ENCODE peak calls at places on chromosomes 13 and 19, in nine cellular contexts. W is aorta; K is T-cell; O is CD8-positive, alpha-beta memory T cell; M is amniotic stem cell; A is stromal cell of bone marrow; R is COR-L47; X is left ventricle myocardium inferior; U is chondrocyte. S is an unnamed sample.

GRCh38 chr19:57056972-57057371 is 62.8 kb upstream of the USP29 start:
- DNase-seq in W (no peak), K (no peak), O (no peak), M (no peak), A (no peak), R (no peak), X (peak; percentile 77), U (no peak), S (peak; percentile 14)

GRCh38 chr13:40598599-40598998 is 67.8 kb downstream of the FOXO1 start:
- DNase-seq in W (no peak), K (no peak), O (no peak), M (no peak), A (no peak), R (no peak), X (no peak), U (no peak), S (peak; percentile 11)

GRCh38 chr19:53951436-53951835 is 11.3 kb upstream of the CACNG8 start:
- DNase-seq in W (no peak), K (no peak), O (no peak), M (no peak), A (no peak), R (no peak), X (no peak), U (no peak), S (peak; percentile 28)

GRCh38 chr19:52786078-52786463 is 520 bp downstream of the ZNF600 start:
- DNase-seq in W (no peak), K (no peak), O (no peak), M (no peak), A (no peak), R (no peak), X (no peak), U (no peak), S (no peak)

GRCh38 chr13:113548171-113548641 is 36.3 kb upstream of the TFDP1 start:
- DNase-seq in W (no peak), K (no peak), O (no peak), M (no peak), A (no peak), R (no peak), X (no peak), U (peak; percentile 92), S (no peak)

GRCh38 chr19:15563931-15564330 is 51.1 kb upstream of the CYP4F8 start:
- DNase-seq in W (no peak), K (no peak), O (no peak), M (no peak), A (no peak), R (no peak), X (no peak), U (no peak), S (no peak)

GRCh38 chr13:92164822-92165221 is 766.4 kb downstream of the GPC5 start:
- DNase-seq in W (no peak), K (no peak), O (no peak), M (no peak), A (no peak), R (no peak), X (no peak), U (no peak), S (no peak)

GRCh38 chr19:55660404-55660803 is 5.6 kb downstream of the U2AF2 start:
- DNase-seq in W (no peak), K (no peak), O (no peak), M (no peak), A (no peak), R (no peak), X (no peak), U (peak; percentile 79), S (no peak)

GRCh38 chr19:24052811-24053210 is 34.2 kb upstream of the ZNF254 start:
- DNase-seq in W (no peak), K (no peak), O (no peak), M (no peak), A (no peak), R (no peak), X (no peak), U (no peak), S (no peak)

GRCh38 chr13:73092831-73093230 is 34.0 kb downstream of the KLF5 start:
- DNase-seq in W (no peak), K (no peak), O (no peak), M (no peak), A (no peak), R (no peak), X (no peak), U (no peak), S (no peak)

GRCh38 chr13:73428137-73428536 is 369.3 kb downstream of the KLF5 start:
- DNase-seq in W (no peak), K (no peak), O (no peak), M (peak; percentile 60), A (peak; percentile 31), R (no peak), X (no peak), U (no peak), S (peak; percentile 20)

GRCh38 chr13:39105110-39105509 is 66.9 kb downstream of the NHLRC3 start:
- DNase-seq in W (no peak), K (no peak), O (no peak), M (no peak), A (no peak), R (peak; percentile 82), X (no peak), U (no peak), S (no peak)

GRCh38 chr19:15666883-15667282 is 6.0 kb upstream of the CYP4F12 start:
- DNase-seq in W (peak; percentile 67), K (no peak), O (no peak), M (no peak), A (no peak), R (no peak), X (no peak), U (no peak), S (peak; percentile 4)

GRCh38 chr19:13098291-13099072 is 4.2 kb downstream of the LYL1 start:
- DNase-seq in W (peak; percentile 63), K (no peak), O (no peak), M (no peak), A (no peak), R (no peak), X (no peak), U (no peak), S (no peak)

GRCh38 chr13:28451482-28452217 is 43.3 kb downstream of the FLT1 start:
- DNase-seq in W (no peak), K (no peak), O (no peak), M (no peak), A (no peak), R (no peak), X (no peak), U (no peak), S (no peak)

GRCh38 chr19:49196527-49197240 is 39.1 kb downstream of the TRPM4 start:
- DNase-seq in W (peak; percentile 57), K (no peak), O (no peak), M (no peak), A (no peak), R (peak; percentile 17), X (peak; percentile 59), U (no peak), S (no peak)

GRCh38 chr13:106468207-106468606 is 67.3 kb downstream of the EFNB2 start:
- DNase-seq in W (peak; percentile 48), K (no peak), O (no peak), M (no peak), A (no peak), R (no peak), X (peak; percentile 44), U (no peak), S (no peak)

GRCh38 chr13:95362666-95363065 is 61.4 kb upstream of the ABCC4 start:
- DNase-seq in W (no peak), K (no peak), O (no peak), M (no peak), A (no peak), R (no peak), X (no peak), U (no peak), S (no peak)

GRCh38 chr19:57317503-57317902 is 2.8 kb upstream of the ZNF543 start:
- DNase-seq in W (no peak), K (no peak), O (no peak), M (no peak), A (no peak), R (no peak), X (no peak), U (peak; percentile 72), S (no peak)

GRCh38 chr13:34750078-34750703 is 191.9 kb upstream of the NBEA start:
- DNase-seq in W (no peak), K (no peak), O (no peak), M (no peak), A (no peak), R (peak; percentile 84), X (peak; percentile 23), U (no peak), S (no peak)

GRCh38 chr13:48194392-48194754 is 38.6 kb upstream of the ITM2B start:
- DNase-seq in W (no peak), K (no peak), O (no peak), M (no peak), A (no peak), R (no peak), X (no peak), U (no peak), S (peak; percentile 1)

GRCh38 chr13:79392882-79393563 is 13.0 kb downstream of the RBM26 start:
- DNase-seq in W (no peak), K (no peak), O (peak; percentile 49), M (no peak), A (peak; percentile 34), R (no peak), X (no peak), U (no peak), S (peak; percentile 70)

GRCh38 chr19:33691736-33692135 is 70.0 kb downstream of the CHST8 start:
- DNase-seq in W (no peak), K (no peak), O (no peak), M (no peak), A (no peak), R (no peak), X (no peak), U (no peak), S (no peak)

GRCh38 chr13:30849611-30850010 is 56.5 kb upstream of the MEDAG start:
- DNase-seq in W (no peak), K (no peak), O (no peak), M (no peak), A (no peak), R (no peak), X (no peak), U (no peak), S (no peak)

GRCh38 chr13:35389535-35389934 is 87.0 kb downstream of the MAB21L1 start:
- DNase-seq in W (no peak), K (no peak), O (no peak), M (no peak), A (no peak), R (no peak), X (no peak), U (no peak), S (no peak)

GRCh38 chr19:37817180-37817911 is 38.0 kb upstream of the ZNF573 start:
- DNase-seq in W (peak; percentile 86), K (no peak), O (peak; percentile 38), M (no peak), A (peak; percentile 9), R (no peak), X (peak; percentile 86), U (no peak), S (no peak)

GRCh38 chr19:29943615-29944014 is 1.6 kb downstream of the URI1 start:
- DNase-seq in W (no peak), K (no peak), O (no peak), M (no peak), A (no peak), R (no peak), X (no peak), U (no peak), S (no peak)

GRCh38 chr13:48156466-48156865 is 61.6 kb upstream of the MED4 start:
- DNase-seq in W (peak; percentile 66), K (peak; percentile 75), O (peak; percentile 73), M (no peak), A (no peak), R (no peak), X (no peak), U (no peak), S (peak; percentile 24)

GRCh38 chr13:47598340-47598911 is 402.6 kb downstream of the SUCLA2 start:
- DNase-seq in W (no peak), K (no peak), O (no peak), M (no peak), A (no peak), R (no peak), X (no peak), U (no peak), S (no peak)

GRCh38 chr19:49417090-49417489 is 6.2 kb downstream of the PTH2 start:
- DNase-seq in W (no peak), K (no peak), O (no peak), M (no peak), A (no peak), R (no peak), X (no peak), U (no peak), S (no peak)

GRCh38 chr19:6059996-6060599 is 50.2 kb downstream of the RFX2 start:
- DNase-seq in W (no peak), K (no peak), O (no peak), M (no peak), A (no peak), R (no peak), X (no peak), U (peak; percentile 40), S (no peak)